ENCODE peak calls at places on chromosomes 7 and 10, in ten cellular contexts. U is lung, N is right lobe of liver, G is body of pancreas, B is esophagus muscularis mucosa, V is cardiac muscle cell, R is prostate gland, S is psoas muscle, A is keratinocyte, J is left lung. O is an unnamed sample. For H3K4me1, the result is how much of the 10 kb centered on the place peaks cover.

GRCh38 chr7:125848157-125848556 is 918.5 kb upstream of the POT1 start:
- DNase-seq in U (no peak), N (no peak), G (no peak), B (no peak), V (no peak), R (no peak), S (no peak), A (no peak), J (no peak), O (no peak)

GRCh38 chr7:108157606-108158330 is 27.6 kb upstream of the LAMB4 start:
- DNase-seq in U (no peak), N (no peak), G (no peak), B (no peak), V (no peak), R (no peak), S (no peak), A (peak), J (no peak), O (no peak)

GRCh38 chr10:65032867-65033769 is 1511.9 kb downstream of the REEP3 start:
- DNase-seq in U (no peak), N (no peak), G (no peak), B (no peak), V (no peak), R (no peak), S (no peak), A (no peak), J (no peak), O (no peak)

GRCh38 chr7:72538147-72538546 is 126.0 kb upstream of the CALN1 start:
- DNase-seq in U (no peak), N (no peak), G (no peak), B (no peak), V (no peak), R (no peak), S (no peak), A (no peak), J (no peak), O (no peak)

GRCh38 chr7:1579481-1580421 is 9.9 kb upstream of the PSMG3 start:
- DNase-seq in U (peak), N (peak), G (peak), B (no peak), V (peak), R (peak), S (peak), A (no peak), J (peak), O (peak)

GRCh38 chr7:80335473-80336232 is 176.2 kb downstream of the GNAT3 start:
- DNase-seq in U (no peak), N (no peak), G (no peak), B (no peak), V (no peak), R (no peak), S (no peak), A (no peak), J (no peak), O (no peak)

GRCh38 chr7:85185355-85186082 is 1.3 kb downstream of the SEMA3D start:
- DNase-seq in U (peak), N (peak), G (peak), B (no peak), V (peak), R (peak), S (peak), A (no peak), J (peak), O (peak)

GRCh38 chr7:28358423-28358868 is 53.9 kb upstream of the CREB5 start:
- DNase-seq in U (no peak), N (no peak), G (no peak), B (peak), V (no peak), R (no peak), S (no peak), A (peak), J (no peak), O (no peak)

GRCh38 chr7:1755783-1756626 is 85.9 kb downstream of the ELFN1 start:
- DNase-seq in U (no peak), N (no peak), G (no peak), B (no peak), V (no peak), R (no peak), S (no peak), A (no peak), J (peak), O (no peak)

GRCh38 chr7:157009778-157010587 is 480 bp downstream of the MNX1 start:
- DNase-seq in U (no peak), N (no peak), G (no peak), B (no peak), V (peak), R (no peak), S (no peak), A (no peak), J (peak), O (no peak)

GRCh38 chr10:127853868-127854768 is 38.6 kb downstream of the CLRN3 start:
- DNase-seq in U (peak), N (peak), G (peak), B (no peak), V (peak), R (peak), S (peak), A (peak), J (peak), O (no peak)

GRCh38 chr10:122446668-122447410 is 7.6 kb upstream of the ARMS2 start:
- DNase-seq in U (no peak), N (no peak), G (no peak), B (no peak), V (no peak), R (no peak), S (no peak), A (no peak), J (no peak), O (no peak)

GRCh38 chr10:119139464-119140067 is 25.9 kb downstream of the SFXN4 start:
- DNase-seq in U (peak), N (peak), G (no peak), B (no peak), V (no peak), R (peak), S (no peak), A (no peak), J (no peak), O (no peak)

GRCh38 chr10:95660283-95660682 is 3.8 kb upstream of the ALDH18A1 start:
- DNase-seq in U (no peak), N (no peak), G (no peak), B (peak), V (no peak), R (no peak), S (no peak), A (no peak), J (no peak), O (no peak)

GRCh38 chr10:11358046-11358445 is 253.4 kb downstream of the USP6NL start:
- DNase-seq in U (no peak), N (no peak), G (no peak), B (no peak), V (no peak), R (no peak), S (no peak), A (no peak), J (no peak), O (no peak)

GRCh38 chr7:135740868-135741267 is 7.7 kb downstream of the FAM180A start:
- DNase-seq in U (no peak), N (no peak), G (no peak), B (no peak), V (no peak), R (no peak), S (no peak), A (no peak), J (no peak), O (no peak)

GRCh38 chr7:17159500-17160037 is 138.9 kb upstream of the AHR start:
- DNase-seq in U (no peak), N (no peak), G (no peak), B (no peak), V (no peak), R (no peak), S (no peak), A (no peak), J (no peak), O (no peak)

GRCh38 chr10:102393411-102394078 is 2.0 kb upstream of the NFKB2 start:
- DNase-seq in U (no peak), N (no peak), G (no peak), B (no peak), V (no peak), R (no peak), S (peak), A (no peak), J (no peak), O (no peak)

GRCh38 chr10:77168161-77168560 is 469.4 kb downstream of the KCNMA1 start:
- DNase-seq in U (no peak), N (no peak), G (no peak), B (no peak), V (no peak), R (no peak), S (no peak), A (no peak), J (no peak), O (no peak)

GRCh38 chr7:27252935-27253333 is 10.3 kb downstream of the EVX1 start:
- DNase-seq in U (no peak), N (no peak), G (no peak), B (no peak), V (no peak), R (no peak), S (no peak), A (no peak), J (no peak), O (no peak)

GRCh38 chr10:114856544-114857287 is 35.1 kb downstream of the FHIP2A start:
- DNase-seq in U (no peak), N (no peak), G (no peak), B (no peak), V (no peak), R (no peak), S (no peak), A (no peak), J (no peak), O (no peak)

GRCh38 chr10:114084225-114084624 is 40.6 kb downstream of the ADRB1 start:
- DNase-seq in U (no peak), N (no peak), G (no peak), B (no peak), V (no peak), R (no peak), S (no peak), A (no peak), J (no peak), O (no peak)

GRCh38 chr7:16347461-16348192 is 73.7 kb downstream of the CRPPA start:
- DNase-seq in U (no peak), N (no peak), G (no peak), B (no peak), V (peak), R (no peak), S (no peak), A (no peak), J (no peak), O (no peak)

GRCh38 chr7:30906520-30907240 is 5.0 kb upstream of the AQP1 start:
- DNase-seq in U (no peak), N (no peak), G (no peak), B (no peak), V (no peak), R (no peak), S (no peak), A (no peak), J (peak), O (no peak)

GRCh38 chr7:128434413-128435310 is 21.0 kb upstream of the HILPDA start:
- DNase-seq in U (no peak), N (peak), G (no peak), B (no peak), V (no peak), R (no peak), S (no peak), A (no peak), J (no peak), O (no peak)

GRCh38 chr10:114768394-114768786 is 53.2 kb upstream of the FHIP2A start:
- DNase-seq in U (no peak), N (no peak), G (peak), B (no peak), V (no peak), R (no peak), S (no peak), A (no peak), J (no peak), O (no peak)

GRCh38 chr10:8279598-8279997 is 225.1 kb downstream of the GATA3 start:
- DNase-seq in U (no peak), N (no peak), G (no peak), B (no peak), V (no peak), R (no peak), S (no peak), A (no peak), J (no peak), O (no peak)

GRCh38 chr7:139523199-139523941 is at the start of gene CLEC2L:
- DNase-seq in U (no peak), N (no peak), G (no peak), B (no peak), V (peak), R (no peak), S (no peak), A (no peak), J (no peak), O (no peak)

GRCh38 chr7:130667593-130668257 is 823 bp downstream of the COPG2 start:
- DNase-seq in U (no peak), N (no peak), G (peak), B (peak), V (peak), R (peak), S (no peak), A (no peak), J (no peak), O (no peak)

GRCh38 chr10:120400601-120401000 is 56.4 kb upstream of the PLPP4 start:
- DNase-seq in U (no peak), N (no peak), G (no peak), B (no peak), V (no peak), R (no peak), S (no peak), A (no peak), J (no peak), O (no peak)

GRCh38 chr7:3807825-3808224 is 506.8 kb downstream of the SDK1 start:
- DNase-seq in U (no peak), N (no peak), G (no peak), B (peak), V (no peak), R (no peak), S (no peak), A (no peak), J (no peak), O (no peak)

GRCh38 chr10:47286116-47286505 is 13.9 kb upstream of the GDF10 start:
- DNase-seq in U (no peak), N (no peak), G (no peak), B (no peak), V (no peak), R (no peak), S (no peak), A (no peak), J (no peak), O (no peak)

GRCh38 chr10:43409385-43410109 is 561 bp upstream of the HNRNPF start:
- DNase-seq in U (peak), N (peak), G (peak), B (no peak), V (no peak), R (no peak), S (peak), A (no peak), J (peak), O (no peak)

GRCh38 chr7:131859162-131859821 is 302.9 kb upstream of the PODXL start:
- DNase-seq in U (peak), N (peak), G (peak), B (no peak), V (peak), R (peak), S (peak), A (no peak), J (no peak), O (no peak)

GRCh38 chr10:48607356-48608278 is 2.7 kb upstream of the ARHGAP22 start:
- DNase-seq in U (peak), N (no peak), G (no peak), B (peak), V (no peak), R (no peak), S (no peak), A (no peak), J (no peak), O (no peak)

DNA sequence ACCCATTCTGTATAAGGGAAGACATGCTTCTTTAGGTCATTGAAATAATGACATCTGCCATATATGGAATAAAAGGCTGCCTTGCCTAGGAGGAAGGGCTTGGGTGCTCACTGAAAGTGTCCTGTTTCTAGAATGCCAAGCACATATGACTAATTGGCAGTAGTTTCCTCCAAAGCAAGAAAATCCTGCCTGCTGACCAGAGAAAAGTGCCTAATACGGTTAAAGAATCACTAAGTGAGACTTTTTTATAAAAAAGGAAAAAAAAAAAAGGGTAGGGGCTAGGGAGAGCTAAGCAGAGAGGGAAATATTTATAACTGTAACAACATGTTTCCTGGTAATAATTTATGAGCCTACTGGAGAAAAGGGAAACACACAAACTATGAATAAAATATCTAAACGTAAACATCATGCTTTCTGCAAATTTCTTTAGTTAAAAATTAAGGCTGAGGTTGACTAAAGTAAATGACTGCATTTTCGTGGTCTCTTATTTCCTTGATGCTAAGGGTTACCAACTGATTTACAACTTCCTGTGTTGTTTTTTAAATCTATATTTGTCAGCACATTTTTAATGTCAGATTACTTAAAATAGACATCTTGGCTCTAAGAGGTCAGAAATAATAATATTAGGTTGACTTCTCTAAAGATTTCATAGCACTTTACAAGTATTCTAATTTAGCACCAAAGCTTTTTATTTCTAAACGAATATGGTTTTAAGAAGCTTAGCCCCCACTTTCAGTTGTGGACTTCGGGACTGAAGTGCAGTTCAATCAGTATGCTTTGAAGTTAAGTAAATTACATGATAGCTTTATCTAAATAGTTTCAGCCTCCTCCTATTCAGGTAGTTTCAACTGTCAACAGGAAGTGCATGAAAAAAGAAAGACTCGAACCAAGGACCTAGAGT is 89.6 kb downstream of the CABCOCO1 start:
- DNase-seq in U (no peak), N (no peak), G (no peak), B (no peak), V (no peak), R (no peak), S (no peak), A (no peak), J (no peak), O (no peak)
- H3K4me1 ChIP-seq in U (under half), N (under half), G (under half), B (under half), V (under half), R (under half), S (under half), A (under half), J (under half), O (under half)

GRCh38 chr10:97066877-97067555 is 118.7 kb downstream of the SLIT1 start:
- DNase-seq in U (no peak), N (no peak), G (no peak), B (no peak), V (no peak), R (no peak), S (peak), A (no peak), J (no peak), O (no peak)

GRCh38 chr10:97069026-97069425 is 116.7 kb downstream of the SLIT1 start:
- DNase-seq in U (no peak), N (no peak), G (no peak), B (no peak), V (no peak), R (no peak), S (no peak), A (no peak), J (no peak), O (no peak)

GRCh38 chr10:97065686-97066679 is 119.8 kb downstream of the SLIT1 start:
- DNase-seq in U (no peak), N (no peak), G (no peak), B (no peak), V (no peak), R (no peak), S (no peak), A (no peak), J (no peak), O (no peak)

GRCh38 chr10:97069576-97070362 is 116.0 kb downstream of the SLIT1 start:
- DNase-seq in U (no peak), N (no peak), G (no peak), B (no peak), V (no peak), R (no peak), S (no peak), A (no peak), J (no peak), O (no peak)

GRCh38 chr10:97067716-97068391 is 117.9 kb downstream of the SLIT1 start:
- DNase-seq in U (no peak), N (no peak), G (no peak), B (no peak), V (no peak), R (no peak), S (no peak), A (no peak), J (no peak), O (no peak)
- TF ChIP-seq CTCF in U (no peak), N (no peak), G (no peak), B (no peak), V (no peak), R (no peak), S (no peak), A (no peak), J (no peak), O (no peak)

GRCh38 chr7:69598081-69598486 is at the start of gene AUTS2:
- DNase-seq in U (peak), N (peak), G (peak), B (peak), V (peak), R (peak), S (peak), A (no peak), J (peak), O (no peak)

GRCh38 chr7:69596723-69597277 is 1.5 kb upstream of the AUTS2 start:
- DNase-seq in U (no peak), N (no peak), G (peak), B (no peak), V (no peak), R (no peak), S (no peak), A (no peak), J (no peak), O (no peak)

GRCh38 chr7:69597278-69598076 is 798 bp upstream of the AUTS2 start:
- DNase-seq in U (no peak), N (peak), G (peak), B (peak), V (peak), R (peak), S (peak), A (no peak), J (peak), O (no peak)

GRCh38 chr7:69595415-69595814 is 2.9 kb upstream of the AUTS2 start:
- DNase-seq in U (no peak), N (no peak), G (no peak), B (no peak), V (no peak), R (no peak), S (no peak), A (no peak), J (no peak), O (no peak)

DNA sequence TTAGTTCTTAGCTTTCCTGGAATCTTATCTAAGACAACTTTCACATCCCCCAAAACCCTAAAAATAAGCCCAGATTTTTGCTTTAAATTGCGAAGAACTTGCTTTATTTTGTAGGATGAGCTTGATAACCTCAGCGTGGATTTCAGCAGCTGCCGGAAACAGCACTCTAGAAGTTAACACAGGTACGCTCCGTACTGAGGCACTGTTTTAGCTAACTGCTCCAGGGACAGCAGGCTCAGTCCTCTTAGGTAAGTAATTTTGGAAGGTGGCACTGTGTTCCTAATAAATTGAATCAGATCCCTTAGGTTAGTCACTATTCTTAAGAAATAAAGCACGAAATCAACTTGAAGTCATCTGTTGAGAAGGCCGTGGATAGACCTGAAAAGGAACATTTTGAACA is 2.2 kb upstream of the AUTS2 start:
- DNase-seq in U (no peak), N (no peak), G (no peak), B (no peak), V (no peak), R (peak), S (no peak), A (no peak), J (no peak), O (no peak)
- H3K27ac ChIP-seq in U (no peak), N (no peak), G (no peak), B (peak), V (no peak), R (peak), S (peak), A (no peak), J (no peak), O (no peak)

DNA sequence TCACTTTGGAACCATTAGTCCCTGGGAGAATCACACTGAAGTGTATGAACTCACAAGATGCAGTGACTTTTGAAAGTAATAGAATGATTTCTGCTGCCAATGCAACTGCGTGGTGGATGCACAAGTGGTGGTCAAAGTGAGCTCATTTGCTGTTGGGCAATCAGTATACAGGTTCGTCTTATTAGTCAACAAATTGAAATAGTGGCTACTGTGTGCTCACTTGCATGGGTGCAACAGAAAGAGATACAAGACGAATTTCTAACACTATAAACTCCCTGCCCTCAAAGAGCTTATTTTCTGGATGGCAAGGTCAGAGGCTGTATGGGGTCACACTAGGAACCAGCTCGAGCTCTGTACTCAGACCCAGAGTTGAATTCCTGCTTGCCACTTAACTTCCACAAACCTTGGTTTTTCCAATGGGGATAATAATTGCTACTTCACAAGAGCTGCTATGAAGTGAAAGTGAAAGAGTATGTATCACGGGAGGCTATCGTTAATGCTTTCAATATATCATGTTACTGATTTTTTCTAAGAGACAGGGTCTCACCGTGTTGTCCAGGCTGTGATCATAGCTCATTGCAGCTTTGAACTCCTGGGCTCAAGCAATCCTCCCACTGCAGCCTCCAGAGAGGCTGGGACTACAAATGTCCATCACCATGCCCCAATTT is 8.3 kb upstream of the BCL7B start:
- DNase-seq in U (no peak), N (no peak), G (no peak), B (no peak), V (no peak), R (no peak), S (no peak), A (no peak), J (no peak), O (no peak)
- H3K4me1 ChIP-seq in U (under half), N (under half), G (under half), B (under half), V (under half), R (under half), S (under half), A (under half), J (under half), O (under half)

O was measured in RWPE2.